ENCODE peak calls at places on chromosome 7, in six cellular contexts. H is HFFc6, V is C1 segment of cervical spinal cord, W is H9, E is body of pancreas, P is NCI-H774. T is an unnamed sample.

GRCh38 chr7:81693894-81694293 is 76.0 kb downstream of the HGF start:
- DNase-seq in H (no peak), V (no peak), W (no peak), E (no peak), P (no peak), T (no peak)

GRCh38 chr7:11831727-11832495 is at the start of gene THSD7A:
- DNase-seq in H (no peak), V (peak; percentile 70), W (peak; percentile 66), E (peak; percentile 33), P (peak; percentile 60), T (peak; percentile 69)

GRCh38 chr7:50473531-50473930 is 23.4 kb upstream of the FIGNL1 start:
- DNase-seq in H (no peak), V (no peak), W (no peak), E (no peak), P (no peak), T (no peak)

GRCh38 chr7:21185866-21186265 is 242.0 kb upstream of the SP4 start:
- DNase-seq in H (no peak), V (no peak), W (no peak), E (no peak), P (no peak), T (no peak)

GRCh38 chr7:98974205-98974604 is 95.9 kb downstream of the TRRAP start:
- DNase-seq in H (no peak), V (no peak), W (no peak), E (no peak), P (no peak), T (no peak)

GRCh38 chr7:138838166-138838565 is 40.2 kb upstream of the ATP6V0A4 start:
- DNase-seq in H (no peak), V (no peak), W (no peak), E (no peak), P (no peak), T (peak; percentile 25)

GRCh38 chr7:47154781-47155180 is 427.1 kb downstream of the TNS3 start:
- DNase-seq in H (peak; percentile 27), V (no peak), W (no peak), E (no peak), P (no peak), T (no peak)

GRCh38 chr7:127322351-127322750 is 69.6 kb upstream of the GRM8 start:
- DNase-seq in H (no peak), V (no peak), W (no peak), E (no peak), P (no peak), T (no peak)

T was measured in WTC11.